ENCODE peak calls at places on chromosomes 11 and 22, in six cellular contexts. V is SK-N-SH; D is anterior cingulate cortex; N is substantia nigra; L is ecto neural progenitor cell; J is activated naive CD8-positive, alpha-beta T cell treated with anti-CD3 and anti-CD28 coated beads for 36 hours. U is an unnamed sample.

GRCh38 chr11:19895776-19896175 is 183.1 kb downstream of the NAV2 start:
- DNase-seq in D (no peak), J (no peak), N (no peak), L (no peak), V (no peak), U (no peak)

GRCh38 chr11:114250993-114251796 is 45.0 kb upstream of the NNMT start:
- DNase-seq in L (no peak), J (no peak), N (no peak), V (peak; percentile 21), D (no peak), U (no peak)

GRCh38 chr22:20523118-20523983 is 15.9 kb downstream of the MED15 start:
- DNase-seq in D (no peak), J (peak; percentile 17), N (no peak), V (no peak), L (no peak), U (no peak)

GRCh38 chr11:2314136-2314524 is 12.3 kb downstream of the TSPAN32 start:
- DNase-seq in N (no peak), L (no peak), D (no peak), J (no peak), V (no peak), U (no peak)

GRCh38 chr11:6356503-6356902 is 33.8 kb upstream of the SMPD1 start:
- DNase-seq in N (no peak), J (no peak), L (no peak), V (no peak), D (no peak), U (no peak)

GRCh38 chr11:12949456-12949855 is 59.7 kb upstream of the RASSF10 start:
- DNase-seq in N (no peak), V (no peak), J (no peak), L (no peak), D (no peak), U (no peak)

GRCh38 chr11:101445761-101446160 is 138.0 kb downstream of the TRPC6 start:
- DNase-seq in V (no peak), D (no peak), L (no peak), J (no peak), N (no peak), U (no peak)

GRCh38 chr11:120121336-120121735 is 16.6 kb downstream of the TRIM29 start:
- DNase-seq in V (no peak), N (no peak), J (no peak), D (no peak), L (no peak), U (no peak)

GRCh38 chr11:113992459-113993105 is 17.7 kb downstream of the HTR3A start:
- DNase-seq in N (no peak), D (no peak), L (no peak), J (no peak), V (peak; percentile 59), U (no peak)

GRCh38 chr11:60615497-60615896 is 83.9 kb upstream of the MS4A8 start:
- DNase-seq in D (no peak), J (no peak), V (no peak), L (no peak), N (no peak), U (no peak)

GRCh38 chr11:120079750-120080610 is 57.9 kb downstream of the TRIM29 start:
- DNase-seq in L (no peak), V (no peak), D (no peak), J (peak; percentile 13), N (no peak), U (no peak)

GRCh38 chr11:33649944-33650343 is 50.7 kb downstream of the C11orf91 start:
- DNase-seq in N (no peak), D (no peak), V (no peak), J (no peak), L (no peak), U (no peak)

GRCh38 chr11:8810331-8811301 is 100.4 kb upstream of the AKIP1 start:
- DNase-seq in N (peak; percentile 79), V (peak; percentile 86), D (peak; percentile 27), J (peak; percentile 22), L (peak; percentile 90), U (peak; percentile 87)